ENCODE peak calls at places on chromosomes 6 and 20, in seven cellular contexts. One of them, this sample, is unnamed.
A peak's percentile ranks its signal among the peaks of the same experiment; 100 is the strongest.

GRCh38 chr6:23417133-23417532 is 708.9 kb upstream of the NRSN1 start:
- DNase-seq in SIG-M5: no peak
- DNase-seq in NCI-H524 treated with DMSO at 0.1 percent for 48 hours: no peak
- DNase-seq in H7: no peak
- DNase-seq in RPMI8226: peak; percentile 8
- DNase-seq in stimulated activated CD4-positive, alpha-beta T cell treated with anti-CD3 and anti-CD28 coated beads, Interleukin-4, amount 100 ng/mL, for 24 hours: no peak
- DNase-seq in BJ: no peak
- DNase-seq in this sample: no peak

GRCh38 chr6:27863962-27864905 is 48.0 kb downstream of the OR2B2 start:
- DNase-seq in NCI-H524 treated with DMSO at 0.1 percent for 48 hours: no peak
- DNase-seq in stimulated activated CD4-positive, alpha-beta T cell treated with anti-CD3 and anti-CD28 coated beads, Interleukin-4, amount 100 ng/mL, for 24 hours: peak; percentile 19
- DNase-seq in H7: no peak
- DNase-seq in RPMI8226: no peak
- DNase-seq in SIG-M5: no peak
- DNase-seq in BJ: no peak
- DNase-seq in this sample: no peak

GRCh38 chr6:106085984-106086832 is at the start of gene PRDM1:
- DNase-seq in BJ: no peak
- DNase-seq in SIG-M5: peak; percentile 85
- DNase-seq in RPMI8226: peak; percentile 96
- DNase-seq in stimulated activated CD4-positive, alpha-beta T cell treated with anti-CD3 and anti-CD28 coated beads, Interleukin-4, amount 100 ng/mL, for 24 hours: peak; percentile 75
- DNase-seq in H7: peak; percentile 84
- DNase-seq in NCI-H524 treated with DMSO at 0.1 percent for 48 hours: peak; percentile 64
- DNase-seq in this sample: peak; percentile 97

GRCh38 chr6:9540534-9541126 is 874.2 kb downstream of the TFAP2A start:
- DNase-seq in H7: peak; percentile 2
- DNase-seq in BJ: no peak
- DNase-seq in SIG-M5: no peak
- DNase-seq in NCI-H524 treated with DMSO at 0.1 percent for 48 hours: no peak
- DNase-seq in stimulated activated CD4-positive, alpha-beta T cell treated with anti-CD3 and anti-CD28 coated beads, Interleukin-4, amount 100 ng/mL, for 24 hours: no peak
- DNase-seq in RPMI8226: peak; percentile 72
- DNase-seq in this sample: peak; percentile 48

GRCh38 chr20:42204261-42204660 is 586.1 kb upstream of the CHD6 start:
- DNase-seq in RPMI8226: peak; percentile 13
- DNase-seq in SIG-M5: no peak
- DNase-seq in stimulated activated CD4-positive, alpha-beta T cell treated with anti-CD3 and anti-CD28 coated beads, Interleukin-4, amount 100 ng/mL, for 24 hours: no peak
- DNase-seq in NCI-H524 treated with DMSO at 0.1 percent for 48 hours: no peak
- DNase-seq in BJ: no peak
- DNase-seq in H7: peak; percentile 13
- DNase-seq in this sample: peak; percentile 14

GRCh38 chr20:44644384-44645131 is 6.9 kb downstream of the ADA start:
- DNase-seq in SIG-M5: no peak
- DNase-seq in RPMI8226: peak; percentile 44
- DNase-seq in NCI-H524 treated with DMSO at 0.1 percent for 48 hours: no peak
- DNase-seq in BJ: no peak
- DNase-seq in stimulated activated CD4-positive, alpha-beta T cell treated with anti-CD3 and anti-CD28 coated beads, Interleukin-4, amount 100 ng/mL, for 24 hours: peak; percentile 44
- DNase-seq in H7: no peak
- DNase-seq in this sample: no peak

GRCh38 chr20:50274570-50275430 is 84.2 kb downstream of the CEBPB start:
- DNase-seq in BJ: no peak
- DNase-seq in SIG-M5: no peak
- DNase-seq in H7: no peak
- DNase-seq in RPMI8226: no peak
- DNase-seq in stimulated activated CD4-positive, alpha-beta T cell treated with anti-CD3 and anti-CD28 coated beads, Interleukin-4, amount 100 ng/mL, for 24 hours: no peak
- DNase-seq in NCI-H524 treated with DMSO at 0.1 percent for 48 hours: no peak
- DNase-seq in this sample: no peak

GRCh38 chr6:159257846-159258245 is 88.6 kb downstream of the FNDC1 start:
- DNase-seq in SIG-M5: no peak
- DNase-seq in BJ: no peak
- DNase-seq in NCI-H524 treated with DMSO at 0.1 percent for 48 hours: no peak
- DNase-seq in stimulated activated CD4-positive, alpha-beta T cell treated with anti-CD3 and anti-CD28 coated beads, Interleukin-4, amount 100 ng/mL, for 24 hours: no peak
- DNase-seq in RPMI8226: no peak
- DNase-seq in H7: no peak
- DNase-seq in this sample: no peak

GRCh38 chr6:38143191-38144154 is 323.9 kb downstream of the ZFAND3 start:
- DNase-seq in SIG-M5: no peak
- DNase-seq in NCI-H524 treated with DMSO at 0.1 percent for 48 hours: no peak
- DNase-seq in H7: no peak
- DNase-seq in RPMI8226: no peak
- DNase-seq in stimulated activated CD4-positive, alpha-beta T cell treated with anti-CD3 and anti-CD28 coated beads, Interleukin-4, amount 100 ng/mL, for 24 hours: no peak
- DNase-seq in BJ: peak; percentile 1
- DNase-seq in this sample: no peak

GRCh38 chr20:50389437-50389807 is 120.8 kb upstream of the PTPN1 start:
- DNase-seq in RPMI8226: no peak
- DNase-seq in stimulated activated CD4-positive, alpha-beta T cell treated with anti-CD3 and anti-CD28 coated beads, Interleukin-4, amount 100 ng/mL, for 24 hours: no peak
- DNase-seq in BJ: no peak
- DNase-seq in H7: no peak
- DNase-seq in NCI-H524 treated with DMSO at 0.1 percent for 48 hours: no peak
- DNase-seq in SIG-M5: no peak
- DNase-seq in this sample: no peak

This sample was measured in KBM-7.